ENCODE peak calls at places on chromosomes 3 and 15, in five cellular contexts. Y is upper lobe of right lung, Q is glutamatergic neuron, G is A549, D is H9. Z is an unnamed sample.

GRCh38 chr15:20348900-20349773 is 192.5 kb downstream of the GOLGA6L6 start:
- DNase-seq in Y (peak; percentile 78), Q (no peak), G (peak; percentile 6), D (peak; percentile 31), Z (no peak)

GRCh38 chr3:74602471-74602870 is 12.0 kb downstream of the CNTN3 start:
- DNase-seq in Y (no peak), Q (no peak), G (no peak), D (no peak), Z (no peak)

GRCh38 chr3:192933779-192934456 is 16.3 kb upstream of the MB21D2 start:
- DNase-seq in Y (no peak), Q (no peak), G (no peak), D (no peak), Z (no peak)

GRCh38 chr3:18891641-18892040 is 256.7 kb upstream of the KCNH8 start:
- DNase-seq in Y (no peak), Q (no peak), G (no peak), D (no peak), Z (peak; percentile 40)

GRCh38 chr3:28575100-28575747 is 226.6 kb upstream of the AZI2 start:
- DNase-seq in Y (peak; percentile 65), Q (peak; percentile 59), G (no peak), D (peak; percentile 79), Z (no peak)

GRCh38 chr15:69897471-69898237 is 200.1 kb downstream of the TLE3 start:
- DNase-seq in Y (no peak), Q (no peak), G (no peak), D (no peak), Z (no peak)

GRCh38 chr3:110984456-110985250 is 87.0 kb upstream of the NECTIN3 start:
- DNase-seq in Y (no peak), Q (no peak), G (peak; percentile 56), D (no peak), Z (no peak)

GRCh38 chr3:44030690-44031344 is 210.9 kb upstream of the TOPAZ1 start:
- DNase-seq in Y (no peak), Q (no peak), G (no peak), D (no peak), Z (no peak)

GRCh38 chr15:57654136-57654845 is 52.2 kb upstream of the POLR2M start:
- DNase-seq in Y (no peak), Q (no peak), G (no peak), D (no peak), Z (no peak)

GRCh38 chr3:120093923-120094775 is at the start of gene GSK3B:
- DNase-seq in Y (peak; percentile 99), Q (peak; percentile 97), G (peak; percentile 86), D (peak; percentile 76), Z (peak; percentile 83)

GRCh38 chr3:183794452-183794851 is 30.9 kb downstream of the MAP6D1 start:
- DNase-seq in Y (no peak), Q (no peak), G (no peak), D (no peak), Z (no peak)

GRCh38 chr15:59168536-59168935 is 38.1 kb upstream of the LDHAL6B start:
- DNase-seq in Y (peak; percentile 51), Q (no peak), G (no peak), D (no peak), Z (peak; percentile 19)

GRCh38 chr15:101306341-101307047 is 11.4 kb upstream of the SNRPA1 start:
- DNase-seq in Y (peak; percentile 47), Q (no peak), G (no peak), D (peak; percentile 18), Z (no peak)

GRCh38 chr3:17278006-17278405 is 393.3 kb downstream of the PLCL2 start:
- DNase-seq in Y (no peak), Q (no peak), G (no peak), D (no peak), Z (no peak)

GRCh38 chr3:21754839-21755238 is 3.8 kb upstream of the ZNF385D start:
- DNase-seq in Y (no peak), Q (no peak), G (no peak), D (no peak), Z (no peak)

GRCh38 chr3:108006077-108006675 is 84.7 kb downstream of the CD47 start:
- DNase-seq in Y (no peak), Q (no peak), G (peak; percentile 27), D (no peak), Z (no peak)

GRCh38 chr3:129003578-129004112 is 2.5 kb downstream of the EFCC1 start:
- DNase-seq in Y (peak; percentile 86), Q (peak; percentile 68), G (peak; percentile 40), D (peak; percentile 64), Z (peak; percentile 63)

GRCh38 chr3:4474683-4475490 is 7.8 kb upstream of the SUMF1 start:
- DNase-seq in Y (no peak), Q (no peak), G (peak; percentile 16), D (no peak), Z (peak; percentile 70)

GRCh38 chr3:71310595-71311319 is 272.8 kb downstream of the FOXP1 start:
- DNase-seq in Y (no peak), Q (no peak), G (peak; percentile 11), D (no peak), Z (peak; percentile 41)

GRCh38 chr15:73346735-73347312 is 21.9 kb downstream of the HCN4 start:
- DNase-seq in Y (peak; percentile 85), Q (no peak), G (peak; percentile 48), D (peak; percentile 81), Z (peak; percentile 73)

GRCh38 chr3:102098130-102098885 is 249.0 kb downstream of the NFKBIZ start:
- DNase-seq in Y (no peak), Q (no peak), G (no peak), D (no peak), Z (no peak)

GRCh38 chr3:191774485-191774884 is 313.5 kb downstream of the PYDC2 start:
- DNase-seq in Y (no peak), Q (no peak), G (peak; percentile 81), D (no peak), Z (no peak)

GRCh38 chr15:24718289-24719082 is 42.9 kb downstream of the NPAP1 start:
- DNase-seq in Y (no peak), Q (no peak), G (no peak), D (no peak), Z (no peak)

GRCh38 chr15:92899910-92900711 is at the start of gene CHD2:
- DNase-seq in Y (peak; percentile 75), Q (peak; percentile 71), G (peak; percentile 96), D (peak; percentile 90), Z (peak; percentile 81)

GRCh38 chr15:88954431-88955277 is 41.5 kb upstream of the MFGE8 start:
- DNase-seq in Y (no peak), Q (peak; percentile 62), G (no peak), D (no peak), Z (no peak)

GRCh38 chr15:84766461-84767005 is 18.1 kb downstream of the ZNF592 start:
- DNase-seq in Y (no peak), Q (no peak), G (peak; percentile 27), D (no peak), Z (no peak)

GRCh38 chr3:22297436-22297835 is 546.4 kb upstream of the ZNF385D start:
- DNase-seq in Y (no peak), Q (no peak), G (no peak), D (no peak), Z (no peak)

GRCh38 chr15:31974855-31975421 is 55.4 kb upstream of the CHRNA7 start:
- DNase-seq in Y (no peak), Q (peak; percentile 72), G (peak; percentile 47), D (peak; percentile 73), Z (peak; percentile 32)

DNA sequence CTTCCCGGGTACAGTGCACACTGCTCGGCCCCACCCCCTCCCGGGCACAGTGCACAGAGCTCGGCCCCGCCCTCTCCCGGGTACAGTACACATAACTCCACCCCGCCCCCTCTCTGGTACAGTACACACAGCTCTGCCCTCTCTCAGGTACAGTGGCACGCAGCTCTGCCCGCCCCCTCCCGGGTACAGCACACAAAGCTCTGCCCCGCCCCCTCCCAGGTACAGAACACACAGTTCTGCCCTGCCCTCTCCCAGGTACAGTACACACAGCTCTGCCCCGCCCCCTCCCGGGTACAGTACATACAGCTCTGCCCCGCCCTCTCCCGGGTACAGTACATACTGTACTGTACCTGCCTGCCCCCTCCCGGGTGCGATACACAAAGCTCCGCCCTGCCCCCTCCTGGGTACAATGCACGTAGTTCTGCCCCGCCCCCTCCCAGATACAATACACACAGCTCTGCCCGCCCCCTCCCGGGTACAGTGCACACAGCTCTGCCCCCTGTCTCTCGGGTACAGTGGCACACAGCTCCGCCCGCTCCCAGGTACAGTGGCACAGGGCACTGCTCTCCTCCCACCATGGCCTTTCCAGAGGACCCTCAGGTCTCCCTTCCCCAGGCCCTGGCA is 16.4 kb upstream of the PRR20G start:
- DNase-seq in Y (peak; percentile 91), Q (no peak), G (peak; percentile 35), D (no peak), Z (no peak)
- TF ChIP-seq CTCF in Y (no peak), Q (no peak), G (no peak), D (no peak), Z (no peak)

DNA sequence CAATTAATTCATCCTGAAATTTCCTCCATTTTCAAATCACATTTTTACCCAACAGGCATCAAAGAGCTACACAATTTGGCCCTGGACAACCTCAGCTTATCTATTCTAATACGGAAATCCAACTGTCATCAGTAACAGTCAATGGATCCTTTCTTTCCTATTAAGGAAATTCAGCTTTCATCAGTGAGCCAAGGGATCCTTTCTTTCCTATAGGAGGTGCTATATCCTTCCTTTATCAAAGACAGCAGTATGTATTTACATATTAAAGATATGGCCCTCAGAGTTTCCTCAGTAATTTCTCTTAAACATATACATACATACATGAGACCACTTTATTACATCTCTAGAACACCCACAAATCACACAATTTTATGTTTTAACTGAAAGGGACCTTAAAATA is 10.1 kb downstream of the DHX36 start:
- DNase-seq in Y (no peak), Q (no peak), G (no peak), D (no peak), Z (no peak)
- TF ChIP-seq CTCF in Y (no peak), Q (no peak), G (no peak), D (peak; percentile 51), Z (no peak)

DNA sequence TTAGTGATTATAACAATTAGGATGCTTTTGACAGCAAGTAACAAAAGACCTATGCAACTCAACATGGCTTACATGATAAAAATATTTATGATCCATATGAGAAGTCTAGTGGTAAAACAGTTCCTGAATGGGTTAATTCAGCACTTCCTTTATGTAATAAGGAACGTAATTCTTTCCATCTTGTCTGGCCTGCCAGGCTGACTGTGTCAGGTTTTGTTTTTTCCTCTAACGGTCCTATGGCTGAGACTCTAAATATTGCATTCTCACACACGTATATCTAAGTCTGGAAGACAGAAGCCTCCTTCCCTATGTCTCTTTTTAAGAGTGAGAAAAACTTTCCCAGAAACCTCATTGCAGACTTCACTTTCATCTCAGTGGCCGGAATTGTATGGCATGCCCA is 50.6 kb downstream of the DUT start:
- DNase-seq in Y (no peak), Q (no peak), G (no peak), D (no peak), Z (no peak)
- TF ChIP-seq CTCF in Y (no peak), Q (no peak), G (no peak), D (no peak), Z (no peak)

DNA sequence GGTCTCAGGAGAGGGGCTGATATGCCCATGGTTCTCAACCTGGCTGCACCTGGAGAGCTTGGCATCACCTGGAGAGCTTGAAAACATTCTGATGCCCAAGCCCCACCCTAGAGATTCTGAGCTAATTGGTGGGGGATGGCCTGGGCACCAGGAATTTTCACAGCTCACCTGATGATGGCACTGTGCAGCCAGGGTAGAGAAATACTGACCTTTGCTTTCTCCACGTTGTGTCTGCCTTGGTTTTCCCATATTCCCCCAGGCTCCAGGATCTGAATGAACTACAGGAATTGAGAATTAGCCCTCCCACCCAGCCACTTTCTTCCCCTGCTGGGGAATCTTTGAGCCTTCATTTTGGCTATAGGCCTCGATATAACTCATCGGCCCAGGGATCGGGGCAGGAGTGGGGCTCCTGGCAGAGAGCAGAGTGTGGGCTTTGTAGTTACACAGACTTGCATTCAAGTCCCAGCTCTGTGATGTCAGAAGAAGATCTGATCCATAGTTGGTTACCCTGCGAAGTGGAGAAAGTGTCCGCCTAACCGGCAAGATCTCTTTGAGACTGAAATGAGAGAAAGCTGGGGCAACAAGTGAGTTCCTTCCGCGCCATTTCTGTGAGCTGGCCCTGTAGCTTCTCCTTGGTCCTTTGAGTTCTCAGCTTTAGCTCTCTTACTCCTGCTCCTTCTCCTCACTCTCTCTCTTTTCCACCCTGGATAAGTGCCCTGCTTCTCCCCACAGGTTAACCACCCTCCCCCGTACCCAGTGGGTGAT is 33.1 kb upstream of the UBE2Q2 start:
- DNase-seq in Y (no peak), Q (no peak), G (peak; percentile 55), D (peak; percentile 72), Z (peak; percentile 37)
- TF ChIP-seq CTCF in Y (peak; percentile 39), Q (no peak), G (peak; percentile 65), D (peak; percentile 76), Z (no peak)

Z was measured in activated CD8-positive, alpha-beta T cell treated with anti-CD3 and anti-CD28 coated beads for 36 hours.